ENCODE peak calls at places on chromosomes 13 and 19, in seven cellular contexts. One of them, this sample, is unnamed.

GRCh38 chr19:30029721-30030510 is 87.9 kb downstream of the URI1 start:
- DNase-seq in endothelial cell: no peak
- DNase-seq in endothelial cell of umbilical vein: peak; percentile 39
- DNase-seq in heart right ventricle: no peak
- DNase-seq in lower leg skin: no peak
- DNase-seq in left lung: no peak
- DNase-seq in adrenal gland: no peak
- DNase-seq in this sample: no peak

GRCh38 chr19:47448360-47448727 is 23.3 kb downstream of the SLC8A2 start:
- DNase-seq in endothelial cell: no peak
- DNase-seq in endothelial cell of umbilical vein: no peak
- DNase-seq in heart right ventricle: no peak
- DNase-seq in lower leg skin: no peak
- DNase-seq in left lung: no peak
- DNase-seq in adrenal gland: no peak
- DNase-seq in this sample: no peak

GRCh38 chr13:46296920-46297319 is 85.2 kb downstream of the LRRC63 start:
- DNase-seq in endothelial cell: no peak
- DNase-seq in endothelial cell of umbilical vein: peak; percentile 66
- DNase-seq in heart right ventricle: no peak
- DNase-seq in lower leg skin: no peak
- DNase-seq in left lung: no peak
- DNase-seq in adrenal gland: no peak
- DNase-seq in this sample: no peak

GRCh38 chr13:70703755-70704154 is 595.5 kb upstream of the KLHL1 start:
- DNase-seq in endothelial cell: no peak
- DNase-seq in endothelial cell of umbilical vein: peak; percentile 30
- DNase-seq in heart right ventricle: no peak
- DNase-seq in lower leg skin: no peak
- DNase-seq in left lung: no peak
- DNase-seq in adrenal gland: no peak
- DNase-seq in this sample: no peak

GRCh38 chr19:43560687-43561086 is 14.6 kb downstream of the XRCC1 start:
- DNase-seq in endothelial cell: no peak
- DNase-seq in endothelial cell of umbilical vein: no peak
- DNase-seq in heart right ventricle: no peak
- DNase-seq in lower leg skin: no peak
- DNase-seq in left lung: peak; percentile 17
- DNase-seq in adrenal gland: peak; percentile 42
- DNase-seq in this sample: no peak

GRCh38 chr19:21362291-21362690 is 3.5 kb downstream of the ZNF738 start:
- DNase-seq in endothelial cell: no peak
- DNase-seq in endothelial cell of umbilical vein: no peak
- DNase-seq in heart right ventricle: no peak
- DNase-seq in lower leg skin: no peak
- DNase-seq in left lung: no peak
- DNase-seq in adrenal gland: no peak
- DNase-seq in this sample: no peak

GRCh38 chr19:33781996-33782395 is 14.7 kb upstream of the KCTD15 start:
- DNase-seq in endothelial cell: no peak
- DNase-seq in endothelial cell of umbilical vein: no peak
- DNase-seq in heart right ventricle: no peak
- DNase-seq in lower leg skin: no peak
- DNase-seq in left lung: no peak
- DNase-seq in adrenal gland: no peak
- DNase-seq in this sample: no peak

GRCh38 chr19:15780595-15781418 is 6.7 kb upstream of the OR10H5 start:
- DNase-seq in endothelial cell: no peak
- DNase-seq in endothelial cell of umbilical vein: no peak
- DNase-seq in heart right ventricle: no peak
- DNase-seq in lower leg skin: peak; percentile 90
- DNase-seq in left lung: no peak
- DNase-seq in adrenal gland: no peak
- DNase-seq in this sample: peak; percentile 38

GRCh38 chr19:641702-642101 is 2.0 kb downstream of the FGF22 start:
- DNase-seq in endothelial cell: no peak
- DNase-seq in endothelial cell of umbilical vein: no peak
- DNase-seq in heart right ventricle: no peak
- DNase-seq in lower leg skin: no peak
- DNase-seq in left lung: no peak
- DNase-seq in adrenal gland: no peak
- DNase-seq in this sample: no peak

GRCh38 chr19:19447536-19448237 is 42.2 kb downstream of the GATAD2A start:
- DNase-seq in endothelial cell: no peak
- DNase-seq in endothelial cell of umbilical vein: no peak
- DNase-seq in heart right ventricle: no peak
- DNase-seq in lower leg skin: no peak
- DNase-seq in left lung: no peak
- DNase-seq in adrenal gland: peak; percentile 33
- DNase-seq in this sample: no peak

DNA sequence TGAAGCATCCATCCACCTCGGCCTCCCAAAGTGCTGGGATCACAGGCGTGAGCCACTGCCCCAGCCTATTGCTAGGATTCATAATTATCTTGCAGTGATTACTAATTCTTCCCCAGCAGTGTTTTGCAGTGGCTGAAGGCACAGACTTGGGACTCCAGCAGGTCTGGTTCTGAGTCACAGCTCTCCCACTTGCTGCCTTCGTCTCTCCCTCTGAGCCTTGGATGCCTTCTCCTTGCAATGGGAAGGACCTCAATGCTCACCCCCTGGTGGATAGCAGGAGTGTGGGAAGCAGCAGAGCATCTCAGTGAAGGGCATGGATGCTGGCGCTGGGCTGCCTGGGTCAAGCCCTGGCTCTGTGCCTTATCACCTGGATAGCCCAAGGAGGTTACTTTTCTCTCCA is 37.6 kb upstream of the SHKBP1 start:
- DNase-seq in endothelial cell: no peak
- DNase-seq in endothelial cell of umbilical vein: no peak
- DNase-seq in heart right ventricle: no peak
- DNase-seq in lower leg skin: no peak
- DNase-seq in left lung: no peak
- DNase-seq in adrenal gland: no peak
- DNase-seq in this sample: no peak
- TF ChIP-seq CTCF in endothelial cell: no peak
- TF ChIP-seq CTCF in endothelial cell of umbilical vein: no peak
- TF ChIP-seq CTCF in heart right ventricle: no peak
- TF ChIP-seq CTCF in lower leg skin: no peak
- TF ChIP-seq CTCF in left lung: no peak
- TF ChIP-seq CTCF in adrenal gland: no peak
- TF ChIP-seq CTCF in this sample: no peak

GRCh38 chr13:33957497-33957905 is 139.6 kb downstream of the RFC3 start:
- DNase-seq in endothelial cell: no peak
- DNase-seq in endothelial cell of umbilical vein: no peak
- DNase-seq in heart right ventricle: no peak
- DNase-seq in lower leg skin: no peak
- DNase-seq in left lung: no peak
- DNase-seq in adrenal gland: no peak
- DNase-seq in this sample: no peak
- TF ChIP-seq CTCF in endothelial cell: no peak
- TF ChIP-seq CTCF in endothelial cell of umbilical vein: no peak
- TF ChIP-seq CTCF in heart right ventricle: no peak
- TF ChIP-seq CTCF in lower leg skin: no peak
- TF ChIP-seq CTCF in left lung: no peak
- TF ChIP-seq CTCF in adrenal gland: no peak
- TF ChIP-seq CTCF in this sample: no peak

GRCh38 chr13:69213331-69213850 is 894.2 kb upstream of the ATXN8OS start:
- DNase-seq in endothelial cell: no peak
- DNase-seq in endothelial cell of umbilical vein: no peak
- DNase-seq in heart right ventricle: no peak
- DNase-seq in lower leg skin: no peak
- DNase-seq in left lung: no peak
- DNase-seq in adrenal gland: no peak
- DNase-seq in this sample: no peak
- TF ChIP-seq CTCF in endothelial cell: no peak
- TF ChIP-seq CTCF in endothelial cell of umbilical vein: no peak
- TF ChIP-seq CTCF in heart right ventricle: no peak
- TF ChIP-seq CTCF in lower leg skin: no peak
- TF ChIP-seq CTCF in left lung: no peak
- TF ChIP-seq CTCF in adrenal gland: no peak
- TF ChIP-seq CTCF in this sample: no peak

DNA sequence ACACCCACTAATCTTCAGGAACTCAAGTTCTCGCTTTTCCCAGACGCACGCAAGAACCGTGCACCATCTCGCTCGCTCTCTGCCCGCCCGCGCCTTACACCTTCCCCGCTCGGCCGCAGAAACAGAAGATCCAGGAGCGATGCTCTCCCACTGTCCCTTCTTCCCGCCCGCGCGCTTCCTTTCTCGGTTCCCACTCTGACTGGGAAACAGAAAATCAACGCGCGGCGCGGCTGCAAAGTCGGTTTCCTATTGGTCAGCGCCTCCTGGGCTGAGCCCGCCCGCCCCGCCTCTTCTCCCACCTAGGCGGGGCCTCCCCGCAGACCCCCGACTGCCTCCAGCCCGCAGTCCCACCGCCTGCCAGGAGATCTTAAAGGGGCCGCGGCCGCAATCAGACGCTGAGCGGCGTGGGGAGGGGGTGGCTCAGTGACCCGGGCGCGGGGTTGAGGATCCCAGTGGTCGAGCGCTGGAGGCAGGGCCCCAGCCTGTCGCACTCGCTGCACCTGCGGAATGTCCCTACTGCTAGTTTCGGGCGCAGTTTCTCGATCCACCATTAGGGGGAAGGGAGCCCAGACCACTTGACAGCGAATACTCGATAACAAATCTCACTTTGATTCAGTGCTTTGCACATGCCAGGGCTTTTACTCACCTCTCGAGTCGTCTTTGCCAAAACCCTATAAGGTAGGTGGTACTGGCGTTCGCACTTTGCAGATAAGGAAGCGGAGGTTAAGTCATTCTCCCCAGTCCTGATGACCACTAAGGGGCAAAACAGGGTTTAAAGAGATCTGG is 700 bp upstream of the SLC25A23 start:
- DNase-seq in endothelial cell: peak; percentile 95
- DNase-seq in endothelial cell of umbilical vein: peak; percentile 95
- DNase-seq in heart right ventricle: peak; percentile 98
- DNase-seq in lower leg skin: peak; percentile 99
- DNase-seq in left lung: peak; percentile 97
- DNase-seq in adrenal gland: peak; percentile 97
- DNase-seq in this sample: peak; percentile 99
- TF ChIP-seq CTCF in endothelial cell: peak; percentile 78
- TF ChIP-seq CTCF in endothelial cell of umbilical vein: peak; percentile 63
- TF ChIP-seq CTCF in heart right ventricle: peak; percentile 65
- TF ChIP-seq CTCF in lower leg skin: no peak
- TF ChIP-seq CTCF in left lung: peak; percentile 63
- TF ChIP-seq CTCF in adrenal gland: peak; percentile 78
- TF ChIP-seq CTCF in this sample: peak; percentile 47

GRCh38 chr13:24161010-24161775 is 673 bp downstream of the SPATA13 start:
- DNase-seq in endothelial cell: peak; percentile 34
- DNase-seq in endothelial cell of umbilical vein: peak; percentile 19
- DNase-seq in heart right ventricle: peak; percentile 7
- DNase-seq in lower leg skin: peak; percentile 88
- DNase-seq in left lung: peak; percentile 84
- DNase-seq in adrenal gland: peak; percentile 58
- DNase-seq in this sample: peak; percentile 27
- TF ChIP-seq CTCF in endothelial cell: no peak
- TF ChIP-seq CTCF in endothelial cell of umbilical vein: no peak
- TF ChIP-seq CTCF in heart right ventricle: no peak
- TF ChIP-seq CTCF in lower leg skin: no peak
- TF ChIP-seq CTCF in left lung: no peak
- TF ChIP-seq CTCF in adrenal gland: no peak
- TF ChIP-seq CTCF in this sample: no peak

This sample was measured in testis.